ENCODE peak calls at places on chromosome 12, in eight cellular contexts. U is lower lobe of right lung; O is CD4-positive, alpha-beta T cell; G is GM23338; I is BE2C; S is neural progenitor cell; Z is left ventricle myocardium inferior; Y is WTC11. J is an unnamed sample.

GRCh38 chr12:46400406-46400805 is 27.8 kb upstream of the SLC38A2 start:
- DNase-seq in U (no peak), O (no peak), G (no peak), I (no peak), S (no peak), Z (no peak), Y (no peak), J (no peak)

GRCh38 chr12:24431872-24432271 is 482.4 kb upstream of the SOX5 start:
- DNase-seq in U (no peak), O (no peak), G (peak; percentile 18), I (no peak), S (no peak), Z (no peak), Y (no peak), J (no peak)

GRCh38 chr12:66164349-66164821 is 5.4 kb downstream of the TMBIM4 start:
- DNase-seq in U (no peak), O (no peak), G (no peak), I (no peak), S (no peak), Z (no peak), Y (no peak), J (no peak)

GRCh38 chr12:125330645-125331341 is 265.6 kb downstream of the AACS start:
- DNase-seq in U (peak; percentile 58), O (peak; percentile 46), G (peak; percentile 87), I (peak; percentile 78), S (peak; percentile 91), Z (peak; percentile 62), Y (peak; percentile 94), J (peak; percentile 91)

GRCh38 chr12:68971404-68971803 is 38.4 kb upstream of the CPM start:
- DNase-seq in U (no peak), O (no peak), G (no peak), I (no peak), S (no peak), Z (no peak), Y (no peak), J (no peak)

GRCh38 chr12:9380650-9381049 is 172.5 kb upstream of the PZP start:
- DNase-seq in U (no peak), O (no peak), G (no peak), I (no peak), S (no peak), Z (no peak), Y (no peak), J (no peak)

GRCh38 chr12:45309826-45310626 is 94.1 kb downstream of the ANO6 start:
- DNase-seq in U (no peak), O (no peak), G (no peak), I (no peak), S (no peak), Z (no peak), Y (no peak), J (no peak)

GRCh38 chr12:2053675-2054070 is 886 bp downstream of the CACNA1C start:
- DNase-seq in U (no peak), O (no peak), G (peak; percentile 50), I (no peak), S (peak; percentile 71), Z (peak; percentile 38), Y (no peak), J (no peak)

GRCh38 chr12:106213721-106214121 is 34.1 kb downstream of the CKAP4 start:
- DNase-seq in U (no peak), O (no peak), G (no peak), I (no peak), S (no peak), Z (no peak), Y (no peak), J (no peak)

GRCh38 chr12:27434673-27435565 is 11.6 kb upstream of the SMCO2 start:
- DNase-seq in U (no peak), O (no peak), G (peak; percentile 12), I (peak; percentile 13), S (peak; percentile 17), Z (no peak), Y (no peak), J (no peak)

GRCh38 chr12:91373086-91373485 is 190.5 kb upstream of the DCN start:
- DNase-seq in U (no peak), O (no peak), G (no peak), I (no peak), S (no peak), Z (no peak), Y (no peak), J (no peak)

GRCh38 chr12:69154585-69155363 is 84.6 kb upstream of the CPSF6 start:
- DNase-seq in U (peak; percentile 73), O (peak; percentile 78), G (peak; percentile 91), I (peak; percentile 70), S (peak; percentile 85), Z (peak; percentile 54), Y (peak; percentile 76), J (peak; percentile 82)

GRCh38 chr12:3200779-3201738 is 123.9 kb downstream of the TSPAN9 start:
- DNase-seq in U (no peak), O (no peak), G (no peak), I (no peak), S (peak; percentile 66), Z (no peak), Y (peak; percentile 25), J (no peak)

GRCh38 chr12:79000501-79000900 is 135.9 kb downstream of the SYT1 start:
- DNase-seq in U (no peak), O (no peak), G (no peak), I (no peak), S (no peak), Z (no peak), Y (no peak), J (no peak)
- TF ChIP-seq CTCF in U (no peak), O (no peak), G (no peak), I (no peak), S (no peak), Z (no peak), Y (no peak), J (no peak)

GRCh38 chr12:40336573-40337199 is 111.9 kb downstream of the LRRK2 start:
- DNase-seq in U (no peak), O (no peak), G (peak; percentile 43), I (no peak), S (no peak), Z (no peak), Y (no peak), J (no peak)
- TF ChIP-seq CTCF in U (peak; percentile 36), O (no peak), G (peak; percentile 70), I (peak; percentile 45), S (peak; percentile 58), Z (peak; percentile 52), Y (peak; percentile 46), J (peak; percentile 44)

DNA sequence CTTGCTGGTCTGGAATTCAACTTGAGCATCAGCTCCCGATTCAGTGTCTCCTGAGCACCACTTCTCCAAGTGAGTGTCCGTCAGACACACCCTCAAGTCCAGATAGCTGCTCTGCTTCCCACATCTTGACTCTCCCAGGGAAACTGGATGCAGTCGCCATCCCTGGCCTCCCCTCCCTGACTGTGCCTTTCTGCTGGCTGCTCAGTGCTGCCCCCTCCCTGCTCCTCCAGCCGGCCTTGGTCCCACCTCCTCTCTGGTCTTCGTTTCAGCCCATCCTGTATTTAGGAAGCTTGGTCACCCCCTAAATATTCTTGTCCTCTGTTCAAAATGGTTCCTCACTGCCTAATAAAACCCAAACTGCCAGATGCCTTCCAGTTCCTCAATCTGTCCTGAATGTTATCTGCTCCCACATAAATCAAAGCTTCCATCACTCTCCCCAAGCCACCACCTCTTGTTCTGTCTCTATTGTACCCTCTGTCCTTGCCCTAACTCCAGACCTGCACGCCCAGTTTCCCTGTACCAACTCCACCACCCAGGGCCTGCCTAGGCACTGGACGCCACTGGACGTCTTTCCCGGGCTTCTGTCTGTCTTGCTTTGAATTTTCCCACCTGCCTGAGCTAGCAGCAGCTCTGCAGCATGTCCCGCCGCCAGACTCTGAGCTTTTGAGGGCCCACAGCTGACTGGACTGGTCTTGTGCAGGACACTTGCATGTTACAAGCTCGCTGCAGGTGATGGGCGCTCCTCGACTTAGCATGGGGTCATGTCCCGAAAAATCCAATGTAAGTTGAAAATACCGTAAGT is 33.8 kb downstream of the CCDC92 start:
- DNase-seq in U (no peak), O (no peak), G (peak; percentile 70), I (peak; percentile 46), S (peak; percentile 51), Z (no peak), Y (peak; percentile 69), J (no peak)
- TF ChIP-seq CTCF in U (peak; percentile 20), O (no peak), G (peak; percentile 69), I (peak; percentile 62), S (peak; percentile 64), Z (peak; percentile 38), Y (peak; percentile 50), J (peak; percentile 29)

GRCh38 chr12:49358548-49359141 is 8.6 kb upstream of the SPATS2 start:
- DNase-seq in U (no peak), O (no peak), G (peak; percentile 89), I (peak; percentile 66), S (peak; percentile 87), Z (no peak), Y (peak; percentile 67), J (peak; percentile 57)
- TF ChIP-seq CTCF in U (peak; percentile 68), O (peak; percentile 78), G (peak; percentile 85), I (peak; percentile 92), S (peak; percentile 89), Z (peak; percentile 89), Y (peak; percentile 65), J (peak; percentile 86)

GRCh38 chr12:130916251-130916911 is 37.3 kb upstream of the ADGRD1 start:
- DNase-seq in U (peak; percentile 64), O (no peak), G (peak; percentile 85), I (peak; percentile 72), S (peak; percentile 88), Z (peak; percentile 42), Y (peak; percentile 69), J (peak; percentile 51)
- TF ChIP-seq CTCF in U (peak; percentile 93), O (no peak), G (peak; percentile 91), I (peak; percentile 99), S (peak; percentile 95), Z (peak; percentile 96), Y (peak; percentile 92), J (peak; percentile 71)

GRCh38 chr12:132077322-132078100 is 66.6 kb downstream of the DDX51 start:
- DNase-seq in U (no peak), O (no peak), G (no peak), I (no peak), S (no peak), Z (no peak), Y (no peak), J (no peak)

GRCh38 chr12:132074216-132074615 is 69.9 kb downstream of the DDX51 start:
- DNase-seq in U (no peak), O (no peak), G (no peak), I (no peak), S (no peak), Z (no peak), Y (no peak), J (no peak)

GRCh38 chr12:132078190-132078589 is 65.9 kb downstream of the DDX51 start:
- DNase-seq in U (no peak), O (no peak), G (no peak), I (no peak), S (no peak), Z (no peak), Y (no peak), J (no peak)

GRCh38 chr12:132075026-132075713 is 68.9 kb downstream of the DDX51 start:
- DNase-seq in U (no peak), O (no peak), G (peak; percentile 77), I (no peak), S (peak; percentile 17), Z (no peak), Y (peak; percentile 51), J (no peak)

GRCh38 chr12:132075714-132076553 is 68.2 kb downstream of the DDX51 start:
- DNase-seq in U (no peak), O (no peak), G (no peak), I (no peak), S (no peak), Z (no peak), Y (no peak), J (no peak)
- TF ChIP-seq CTCF in U (no peak), O (no peak), G (peak; percentile 7), I (no peak), S (no peak), Z (no peak), Y (no peak), J (no peak)